ENCODE peak calls at places on chromosomes 1 and 21, in seven cellular contexts. One of them, this sample, is unnamed.

GRCh38 chr1:83818916-83819315 is 180.0 kb downstream of the TTLL7 start:
- DNase-seq in transverse colon: peak; percentile 35
- DNase-seq in AG04450: no peak
- DNase-seq in iPS DF 6.9: no peak
- DNase-seq in IMR-90: peak; percentile 3
- DNase-seq in AG10803: peak; percentile 83
- DNase-seq in OCI-LY7: no peak
- DNase-seq in this sample: no peak

GRCh38 chr1:29415861-29416260 is 179.5 kb downstream of the PTPRU start:
- DNase-seq in transverse colon: no peak
- DNase-seq in AG10803: no peak
- DNase-seq in AG04450: no peak
- DNase-seq in OCI-LY7: no peak
- DNase-seq in IMR-90: no peak
- DNase-seq in iPS DF 6.9: no peak
- DNase-seq in this sample: no peak

GRCh38 chr1:167799747-167800146 is 78.0 kb downstream of the MPZL1 start:
- DNase-seq in iPS DF 6.9: no peak
- DNase-seq in transverse colon: no peak
- DNase-seq in AG10803: no peak
- DNase-seq in OCI-LY7: no peak
- DNase-seq in IMR-90: no peak
- DNase-seq in AG04450: no peak
- DNase-seq in this sample: no peak

GRCh38 chr1:221637641-221638041 is 104.2 kb downstream of the DUSP10 start:
- DNase-seq in transverse colon: no peak
- DNase-seq in AG10803: peak; percentile 90
- DNase-seq in OCI-LY7: no peak
- DNase-seq in iPS DF 6.9: no peak
- DNase-seq in AG04450: no peak
- DNase-seq in IMR-90: peak; percentile 34
- DNase-seq in this sample: peak; percentile 24

GRCh38 chr1:64215576-64215975 is 12.2 kb downstream of the UBE2U start:
- DNase-seq in transverse colon: no peak
- DNase-seq in OCI-LY7: no peak
- DNase-seq in AG04450: no peak
- DNase-seq in iPS DF 6.9: no peak
- DNase-seq in AG10803: no peak
- DNase-seq in IMR-90: no peak
- DNase-seq in this sample: no peak

GRCh38 chr1:206706298-206706791 is 21.6 kb downstream of the MAPKAPK2 start:
- DNase-seq in AG10803: peak; percentile 90
- DNase-seq in IMR-90: peak; percentile 92
- DNase-seq in OCI-LY7: no peak
- DNase-seq in iPS DF 6.9: no peak
- DNase-seq in transverse colon: no peak
- DNase-seq in AG04450: peak; percentile 61
- DNase-seq in this sample: peak; percentile 93

GRCh38 chr1:2290171-2290578 is 62.1 kb downstream of the SKI start:
- DNase-seq in AG10803: no peak
- DNase-seq in OCI-LY7: no peak
- DNase-seq in iPS DF 6.9: no peak
- DNase-seq in AG04450: no peak
- DNase-seq in IMR-90: no peak
- DNase-seq in transverse colon: no peak
- DNase-seq in this sample: no peak

GRCh38 chr1:184287001-184287400 is 99.8 kb upstream of the C1orf21 start:
- DNase-seq in OCI-LY7: peak; percentile 23
- DNase-seq in IMR-90: peak; percentile 48
- DNase-seq in AG04450: no peak
- DNase-seq in AG10803: peak; percentile 30
- DNase-seq in transverse colon: no peak
- DNase-seq in iPS DF 6.9: no peak
- DNase-seq in this sample: no peak

GRCh38 chr1:28582248-28582615 is 9.8 kb upstream of the RAB42 start:
- DNase-seq in IMR-90: no peak
- DNase-seq in transverse colon: peak; percentile 24
- DNase-seq in iPS DF 6.9: no peak
- DNase-seq in OCI-LY7: no peak
- DNase-seq in AG10803: peak; percentile 50
- DNase-seq in AG04450: no peak
- DNase-seq in this sample: peak; percentile 56

GRCh38 chr1:7421471-7422075 is 349.5 kb upstream of the VAMP3 start:
- DNase-seq in IMR-90: no peak
- DNase-seq in AG04450: no peak
- DNase-seq in AG10803: no peak
- DNase-seq in iPS DF 6.9: no peak
- DNase-seq in transverse colon: peak; percentile 4
- DNase-seq in OCI-LY7: no peak
- DNase-seq in this sample: no peak

GRCh38 chr1:163166886-163167555 is 35.7 kb downstream of the RGS5 start:
- DNase-seq in transverse colon: no peak
- DNase-seq in iPS DF 6.9: no peak
- DNase-seq in AG10803: no peak
- DNase-seq in OCI-LY7: no peak
- DNase-seq in AG04450: no peak
- DNase-seq in IMR-90: peak; percentile 21
- DNase-seq in this sample: peak; percentile 35

GRCh38 chr21:35850029-35850428 is 210.3 kb downstream of the SETD4 start:
- DNase-seq in OCI-LY7: no peak
- DNase-seq in transverse colon: no peak
- DNase-seq in iPS DF 6.9: no peak
- DNase-seq in AG04450: peak; percentile 27
- DNase-seq in IMR-90: peak; percentile 82
- DNase-seq in AG10803: peak; percentile 81
- DNase-seq in this sample: peak; percentile 51

GRCh38 chr1:64775152-64775551 is 30.3 kb downstream of the RAVER2 start:
- DNase-seq in transverse colon: no peak
- DNase-seq in AG04450: no peak
- DNase-seq in iPS DF 6.9: no peak
- DNase-seq in IMR-90: no peak
- DNase-seq in AG10803: no peak
- DNase-seq in OCI-LY7: no peak
- DNase-seq in this sample: no peak

GRCh38 chr1:184866991-184867788 is 107.1 kb downstream of the NIBAN1 start:
- DNase-seq in AG04450: peak; percentile 81
- DNase-seq in iPS DF 6.9: no peak
- DNase-seq in OCI-LY7: no peak
- DNase-seq in AG10803: peak; percentile 96
- DNase-seq in transverse colon: peak; percentile 41
- DNase-seq in IMR-90: peak; percentile 96
- DNase-seq in this sample: peak; percentile 98

GRCh38 chr1:27972141-27972540 is 12.4 kb downstream of the XKR8 start:
- DNase-seq in AG10803: no peak
- DNase-seq in transverse colon: no peak
- DNase-seq in iPS DF 6.9: no peak
- DNase-seq in IMR-90: no peak
- DNase-seq in AG04450: no peak
- DNase-seq in OCI-LY7: no peak
- DNase-seq in this sample: no peak

GRCh38 chr1:55304306-55304705 is 89.1 kb upstream of the USP24 start:
- DNase-seq in transverse colon: no peak
- DNase-seq in AG10803: no peak
- DNase-seq in OCI-LY7: no peak
- DNase-seq in IMR-90: no peak
- DNase-seq in iPS DF 6.9: no peak
- DNase-seq in AG04450: no peak
- DNase-seq in this sample: no peak

GRCh38 chr1:101474039-101474665 is 237.3 kb downstream of the S1PR1 start:
- DNase-seq in transverse colon: no peak
- DNase-seq in OCI-LY7: peak; percentile 58
- DNase-seq in iPS DF 6.9: peak; percentile 25
- DNase-seq in AG10803: no peak
- DNase-seq in AG04450: no peak
- DNase-seq in IMR-90: no peak
- DNase-seq in this sample: no peak

GRCh38 chr1:227033880-227034279 is 93.8 kb downstream of the COQ8A start:
- DNase-seq in iPS DF 6.9: no peak
- DNase-seq in transverse colon: no peak
- DNase-seq in IMR-90: no peak
- DNase-seq in AG10803: no peak
- DNase-seq in AG04450: no peak
- DNase-seq in OCI-LY7: no peak
- DNase-seq in this sample: no peak

GRCh38 chr1:44405804-44406743 is 1.0 kb downstream of the RNF220 start:
- DNase-seq in IMR-90: no peak
- DNase-seq in transverse colon: no peak
- DNase-seq in AG10803: no peak
- DNase-seq in AG04450: no peak
- DNase-seq in iPS DF 6.9: no peak
- DNase-seq in OCI-LY7: no peak
- DNase-seq in this sample: no peak

GRCh38 chr1:53046930-53047329 is 15.1 kb upstream of the PODN start:
- DNase-seq in OCI-LY7: no peak
- DNase-seq in IMR-90: peak; percentile 64
- DNase-seq in AG04450: no peak
- DNase-seq in iPS DF 6.9: no peak
- DNase-seq in AG10803: peak; percentile 41
- DNase-seq in transverse colon: no peak
- DNase-seq in this sample: peak; percentile 89

GRCh38 chr1:204780682-204781081 is 90.0 kb upstream of the NFASC start:
- DNase-seq in iPS DF 6.9: no peak
- DNase-seq in AG10803: no peak
- DNase-seq in OCI-LY7: no peak
- DNase-seq in transverse colon: no peak
- DNase-seq in IMR-90: no peak
- DNase-seq in AG04450: no peak
- DNase-seq in this sample: no peak

GRCh38 chr1:100358210-100358609 is 5.9 kb downstream of the CDC14A start:
- DNase-seq in AG10803: no peak
- DNase-seq in AG04450: no peak
- DNase-seq in transverse colon: no peak
- DNase-seq in iPS DF 6.9: no peak
- DNase-seq in IMR-90: no peak
- DNase-seq in OCI-LY7: peak; percentile 37
- DNase-seq in this sample: no peak

GRCh38 chr1:29651684-29652665 is 415.7 kb downstream of the PTPRU start:
- DNase-seq in AG04450: no peak
- DNase-seq in IMR-90: no peak
- DNase-seq in transverse colon: no peak
- DNase-seq in AG10803: no peak
- DNase-seq in OCI-LY7: no peak
- DNase-seq in iPS DF 6.9: no peak
- DNase-seq in this sample: no peak

GRCh38 chr1:164728719-164729118 is 169.7 kb downstream of the PBX1 start:
- DNase-seq in AG10803: peak; percentile 62
- DNase-seq in transverse colon: no peak
- DNase-seq in AG04450: no peak
- DNase-seq in iPS DF 6.9: no peak
- DNase-seq in OCI-LY7: no peak
- DNase-seq in IMR-90: no peak
- DNase-seq in this sample: peak; percentile 68

GRCh38 chr1:43934279-43934985 is 831 bp downstream of the ARTN start:
- DNase-seq in transverse colon: peak; percentile 82
- DNase-seq in AG04450: no peak
- DNase-seq in iPS DF 6.9: no peak
- DNase-seq in IMR-90: peak; percentile 53
- DNase-seq in AG10803: peak; percentile 51
- DNase-seq in OCI-LY7: peak; percentile 70
- DNase-seq in this sample: peak; percentile 73

GRCh38 chr1:39141925-39142324 is 62.6 kb upstream of the MACF1 start:
- DNase-seq in OCI-LY7: no peak
- DNase-seq in AG10803: peak; percentile 92
- DNase-seq in AG04450: peak; percentile 82
- DNase-seq in IMR-90: peak; percentile 81
- DNase-seq in transverse colon: no peak
- DNase-seq in iPS DF 6.9: no peak
- DNase-seq in this sample: peak; percentile 63
- H3K4me3 ChIP-seq in OCI-LY7: no peak overlapping the region
- H3K4me3 ChIP-seq in AG10803: no peak overlapping the region
- H3K4me3 ChIP-seq in AG04450: peak overlapping the region; percentile 23
- H3K4me3 ChIP-seq in IMR-90: peak overlapping the region; percentile 9
- H3K4me3 ChIP-seq in transverse colon: no peak overlapping the region
- H3K4me3 ChIP-seq in iPS DF 6.9: no peak overlapping the region
- H3K4me3 ChIP-seq in this sample: no peak overlapping the region

DNA sequence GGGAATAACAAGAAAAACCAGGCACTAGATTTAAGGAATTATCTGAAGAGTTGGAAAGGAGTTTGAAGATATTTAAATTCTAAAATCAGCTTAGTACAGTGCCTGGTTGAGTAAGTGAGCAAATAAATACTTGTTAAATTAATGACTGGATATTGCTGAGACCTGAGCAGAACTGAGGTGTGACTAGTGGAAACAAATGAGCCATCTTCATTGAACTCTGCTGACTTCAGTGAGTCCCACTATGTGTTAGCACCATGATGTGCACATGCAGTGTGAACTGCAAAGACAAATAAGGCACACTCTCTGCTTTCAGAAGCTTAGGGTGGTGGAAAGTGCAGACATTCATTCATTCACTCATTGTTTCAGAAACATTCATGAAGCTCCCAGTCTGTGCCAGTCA is 48.7 kb downstream of the ELAPOR1 start:
- DNase-seq in OCI-LY7: no peak
- DNase-seq in transverse colon: no peak
- DNase-seq in IMR-90: no peak
- DNase-seq in AG04450: no peak
- DNase-seq in AG10803: no peak
- DNase-seq in iPS DF 6.9: no peak
- DNase-seq in this sample: no peak
- H3K4me3 ChIP-seq in OCI-LY7: no peak overlapping the region
- H3K4me3 ChIP-seq in transverse colon: no peak overlapping the region
- H3K4me3 ChIP-seq in IMR-90: no peak overlapping the region
- H3K4me3 ChIP-seq in AG04450: peak overlapping the region; percentile 41
- H3K4me3 ChIP-seq in AG10803: no peak overlapping the region
- H3K4me3 ChIP-seq in iPS DF 6.9: no peak overlapping the region
- H3K4me3 ChIP-seq in this sample: no peak overlapping the region

GRCh38 chr1:66331641-66332523 is 202.1 kb upstream of the SGIP1 start:
- DNase-seq in iPS DF 6.9: no peak
- DNase-seq in IMR-90: peak; percentile 85
- DNase-seq in transverse colon: peak; percentile 64
- DNase-seq in OCI-LY7: peak; percentile 61
- DNase-seq in AG04450: peak; percentile 61
- DNase-seq in AG10803: peak; percentile 93
- DNase-seq in this sample: peak; percentile 88
- H3K4me3 ChIP-seq in iPS DF 6.9: peak overlapping the region; percentile 53
- H3K4me3 ChIP-seq in IMR-90: peak overlapping the region; percentile 55
- H3K4me3 ChIP-seq in transverse colon: peak overlapping the region; percentile 28
- H3K4me3 ChIP-seq in OCI-LY7: peak overlapping the region; percentile 77
- H3K4me3 ChIP-seq in AG04450: peak overlapping the region; percentile 72
- H3K4me3 ChIP-seq in AG10803: peak overlapping the region; percentile 80
- H3K4me3 ChIP-seq in this sample: peak overlapping the region; percentile 53

DNA sequence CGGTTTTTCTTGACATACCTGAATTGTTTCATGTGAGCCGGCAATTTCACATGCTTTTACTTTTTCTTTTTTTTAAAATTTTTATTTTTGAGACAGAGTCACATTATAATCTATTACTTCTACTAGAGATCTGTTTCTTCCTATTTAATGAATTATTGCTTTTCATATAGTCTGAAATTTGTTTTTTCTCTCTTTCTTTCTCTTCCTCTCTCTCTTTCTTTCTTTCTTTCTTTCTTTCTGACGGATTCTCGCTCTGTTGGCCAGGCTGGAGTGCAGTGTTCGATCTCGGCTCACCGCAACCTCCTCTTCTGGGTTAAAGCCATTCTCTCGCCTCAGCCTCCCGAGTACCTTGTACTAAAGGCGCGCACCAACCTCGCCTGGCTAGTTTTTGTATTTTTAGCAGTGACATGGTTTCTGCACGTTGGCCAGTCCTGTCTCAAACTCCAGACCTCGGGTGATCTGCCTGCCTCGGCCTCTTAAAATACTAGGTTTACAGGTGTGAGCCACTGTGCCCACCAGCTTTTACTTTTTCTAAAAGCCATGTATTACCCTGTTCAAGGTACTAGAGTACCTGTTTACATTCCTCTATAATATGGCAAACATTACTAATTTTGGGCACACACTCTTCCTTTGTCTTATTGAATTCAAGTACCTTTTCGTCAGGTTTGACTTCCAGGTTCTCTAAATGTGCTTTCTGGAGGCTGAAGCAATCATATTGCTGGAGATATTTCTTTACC is 86.5 kb upstream of the RHOU start:
- DNase-seq in AG10803: no peak
- DNase-seq in OCI-LY7: no peak
- DNase-seq in iPS DF 6.9: no peak
- DNase-seq in transverse colon: no peak
- DNase-seq in AG04450: no peak
- DNase-seq in IMR-90: no peak
- DNase-seq in this sample: no peak
- H3K4me3 ChIP-seq in AG10803: peak overlapping the region; percentile 58
- H3K4me3 ChIP-seq in OCI-LY7: no peak overlapping the region
- H3K4me3 ChIP-seq in iPS DF 6.9: no peak overlapping the region
- H3K4me3 ChIP-seq in transverse colon: no peak overlapping the region
- H3K4me3 ChIP-seq in AG04450: no peak overlapping the region
- H3K4me3 ChIP-seq in IMR-90: no peak overlapping the region
- H3K4me3 ChIP-seq in this sample: no peak overlapping the region

This sample was measured in astrocyte of the spinal cord.